ENCODE peak calls at places on chromosomes 16 and 17, in eight cellular contexts. One of them, this sample, is unnamed.

GRCh38 chr17:45702666-45703266 is 81.4 kb upstream of the CRHR1 start:
- DNase-seq in Right ventricle myocardium superior: no peak
- DNase-seq in NCI-H1417: no peak
- DNase-seq in endothelial cell of umbilical vein: peak; percentile 29
- DNase-seq in iPS-NIHi11: peak; percentile 72
- DNase-seq in endothelial cell: peak; percentile 44
- DNase-seq in SHP77: no peak
- DNase-seq in skeletal muscle cell: no peak
- DNase-seq in this sample: no peak

GRCh38 chr17:31593806-31594205 is 202.3 kb downstream of the RAB11FIP4 start:
- DNase-seq in Right ventricle myocardium superior: peak; percentile 60
- DNase-seq in NCI-H1417: no peak
- DNase-seq in endothelial cell of umbilical vein: no peak
- DNase-seq in iPS-NIHi11: no peak
- DNase-seq in endothelial cell: no peak
- DNase-seq in SHP77: peak; percentile 10
- DNase-seq in skeletal muscle cell: peak; percentile 51
- DNase-seq in this sample: peak; percentile 69

GRCh38 chr17:165939-166338 is 15.5 kb downstream of the DOC2B start:
- DNase-seq in Right ventricle myocardium superior: no peak
- DNase-seq in NCI-H1417: no peak
- DNase-seq in endothelial cell of umbilical vein: no peak
- DNase-seq in iPS-NIHi11: no peak
- DNase-seq in endothelial cell: no peak
- DNase-seq in SHP77: no peak
- DNase-seq in skeletal muscle cell: no peak
- DNase-seq in this sample: no peak

GRCh38 chr16:86396918-86397317 is 113.4 kb upstream of the FOXF1 start:
- DNase-seq in Right ventricle myocardium superior: no peak
- DNase-seq in NCI-H1417: no peak
- DNase-seq in endothelial cell of umbilical vein: peak; percentile 86
- DNase-seq in iPS-NIHi11: no peak
- DNase-seq in endothelial cell: no peak
- DNase-seq in SHP77: no peak
- DNase-seq in skeletal muscle cell: peak; percentile 72
- DNase-seq in this sample: peak; percentile 65

GRCh38 chr17:57834146-57834741 is 15.6 kb downstream of the MRPS23 start:
- DNase-seq in Right ventricle myocardium superior: peak; percentile 81
- DNase-seq in NCI-H1417: peak; percentile 88
- DNase-seq in endothelial cell of umbilical vein: no peak
- DNase-seq in iPS-NIHi11: peak; percentile 51
- DNase-seq in endothelial cell: no peak
- DNase-seq in SHP77: peak; percentile 69
- DNase-seq in skeletal muscle cell: no peak
- DNase-seq in this sample: no peak

GRCh38 chr17:42485680-42486079 is 27.0 kb downstream of the ATP6V0A1 start:
- DNase-seq in Right ventricle myocardium superior: no peak
- DNase-seq in NCI-H1417: no peak
- DNase-seq in endothelial cell of umbilical vein: no peak
- DNase-seq in iPS-NIHi11: no peak
- DNase-seq in endothelial cell: no peak
- DNase-seq in SHP77: no peak
- DNase-seq in skeletal muscle cell: no peak
- DNase-seq in this sample: no peak

GRCh38 chr16:82651921-82652601 is 25.3 kb downstream of the CDH13 start:
- DNase-seq in Right ventricle myocardium superior: no peak
- DNase-seq in NCI-H1417: peak; percentile 36
- DNase-seq in endothelial cell of umbilical vein: no peak
- DNase-seq in iPS-NIHi11: no peak
- DNase-seq in endothelial cell: no peak
- DNase-seq in SHP77: no peak
- DNase-seq in skeletal muscle cell: no peak
- DNase-seq in this sample: no peak

GRCh38 chr17:8745586-8746500 is 1.2 kb upstream of the CCDC42 start:
- DNase-seq in Right ventricle myocardium superior: peak; percentile 85
- DNase-seq in NCI-H1417: peak; percentile 49
- DNase-seq in endothelial cell of umbilical vein: peak; percentile 62
- DNase-seq in iPS-NIHi11: peak; percentile 96
- DNase-seq in endothelial cell: peak; percentile 88
- DNase-seq in SHP77: peak; percentile 32
- DNase-seq in skeletal muscle cell: no peak
- DNase-seq in this sample: no peak

GRCh38 chr17:7404737-7405412 is 978 bp upstream of the TMEM256 start:
- DNase-seq in Right ventricle myocardium superior: peak; percentile 83
- DNase-seq in NCI-H1417: peak; percentile 56
- DNase-seq in endothelial cell of umbilical vein: peak; percentile 41
- DNase-seq in iPS-NIHi11: peak; percentile 75
- DNase-seq in endothelial cell: peak; percentile 49
- DNase-seq in SHP77: no peak
- DNase-seq in skeletal muscle cell: no peak
- DNase-seq in this sample: no peak

GRCh38 chr16:6524501-6524900 is 808.1 kb upstream of the RBFOX1 start:
- DNase-seq in Right ventricle myocardium superior: no peak
- DNase-seq in NCI-H1417: no peak
- DNase-seq in endothelial cell of umbilical vein: no peak
- DNase-seq in iPS-NIHi11: no peak
- DNase-seq in endothelial cell: no peak
- DNase-seq in SHP77: no peak
- DNase-seq in skeletal muscle cell: no peak
- DNase-seq in this sample: no peak

GRCh38 chr17:61583660-61584264 is 7.3 kb downstream of the NACA2 start:
- DNase-seq in Right ventricle myocardium superior: no peak
- DNase-seq in NCI-H1417: no peak
- DNase-seq in endothelial cell of umbilical vein: no peak
- DNase-seq in iPS-NIHi11: no peak
- DNase-seq in endothelial cell: no peak
- DNase-seq in SHP77: no peak
- DNase-seq in skeletal muscle cell: no peak
- DNase-seq in this sample: no peak

This sample was measured in AG04449.